ENCODE peak calls at places on chromosomes 16 and 17, in eight cellular contexts. Z, J, C, U, I, V, R and E are unnamed samples.

GRCh38 chr17:68382582-68383085 is 74.7 kb downstream of the WIPI1 start:
- DNase-seq in Z (no peak), J (no peak), C (no peak), U (no peak), I (no peak), V (no peak), R (no peak), E (no peak)

GRCh38 chr17:73813201-73813600 is 169.0 kb upstream of the SDK2 start:
- DNase-seq in Z (no peak), J (no peak), C (no peak), U (no peak), I (no peak), V (no peak), R (no peak), E (no peak)

GRCh38 chr17:30605523-30605922 is 128.3 kb downstream of the GOSR1 start:
- DNase-seq in Z (no peak), J (no peak), C (no peak), U (no peak), I (no peak), V (no peak), R (no peak), E (no peak)

GRCh38 chr17:55273579-55274370 is 9.0 kb downstream of the HLF start:
- DNase-seq in Z (peak), J (peak), C (no peak), U (no peak), I (peak), V (peak), R (no peak), E (peak)

GRCh38 chr17:8490256-8491023 is 54.8 kb downstream of the NDEL1 start:
- DNase-seq in Z (no peak), J (no peak), C (no peak), U (no peak), I (no peak), V (no peak), R (no peak), E (no peak)

GRCh38 chr17:36182176-36183000 is 6.0 kb upstream of the TBC1D3B start:
- DNase-seq in Z (peak), J (no peak), C (no peak), U (no peak), I (no peak), V (no peak), R (no peak), E (peak)

GRCh38 chr16:82895843-82896242 is 269.1 kb downstream of the CDH13 start:
- DNase-seq in Z (no peak), J (no peak), C (no peak), U (no peak), I (no peak), V (no peak), R (no peak), E (no peak)

GRCh38 chr16:50267151-50267631 is 840 bp downstream of the ADCY7 start:
- DNase-seq in Z (no peak), J (no peak), C (no peak), U (no peak), I (no peak), V (no peak), R (no peak), E (no peak)

GRCh38 chr17:51230306-51230705 is 29.5 kb downstream of the MBTD1 start:
- DNase-seq in Z (no peak), J (no peak), C (no peak), U (no peak), I (no peak), V (no peak), R (no peak), E (no peak)

GRCh38 chr17:55451203-55451641 is 29.6 kb upstream of the MMD start:
- DNase-seq in Z (no peak), J (no peak), C (peak), U (no peak), I (no peak), V (no peak), R (no peak), E (no peak)

GRCh38 chr16:47574091-47575054 is 113.2 kb downstream of the PHKB start:
- DNase-seq in Z (no peak), J (no peak), C (peak), U (no peak), I (no peak), V (no peak), R (no peak), E (no peak)

GRCh38 chr17:2067048-2067452 is 12.1 kb downstream of the HIC1 start:
- DNase-seq in Z (no peak), J (no peak), C (no peak), U (no peak), I (no peak), V (no peak), R (no peak), E (no peak)

GRCh38 chr17:52648995-52649394 is 490.5 kb upstream of the CA10 start:
- DNase-seq in Z (no peak), J (peak), C (no peak), U (no peak), I (no peak), V (no peak), R (no peak), E (no peak)

GRCh38 chr17:53837131-53837530 is 14.4 kb downstream of the KIF2B start:
- DNase-seq in Z (no peak), J (no peak), C (peak), U (no peak), I (no peak), V (no peak), R (no peak), E (no peak)

GRCh38 chr17:48153711-48154642 is 46.4 kb downstream of the SNX11 start:
- DNase-seq in Z (peak), J (peak), C (peak), U (peak), I (peak), V (no peak), R (no peak), E (no peak)

GRCh38 chr16:4550587-4550986 is 5.6 kb upstream of the C16orf96 start:
- DNase-seq in Z (no peak), J (no peak), C (peak), U (no peak), I (no peak), V (no peak), R (no peak), E (no peak)

GRCh38 chr16:20904507-20905079 is 4.0 kb downstream of the LYRM1 start:
- DNase-seq in Z (peak), J (no peak), C (peak), U (no peak), I (peak), V (no peak), R (peak), E (no peak)

GRCh38 chr16:23676924-23677480 is 1.7 kb upstream of the PLK1 start:
- DNase-seq in Z (peak), J (no peak), C (no peak), U (no peak), I (no peak), V (no peak), R (no peak), E (no peak)

GRCh38 chr17:28910534-28910933 is 7.7 kb upstream of the DHRS13 start:
- DNase-seq in Z (no peak), J (no peak), C (no peak), U (no peak), I (no peak), V (no peak), R (no peak), E (no peak)

GRCh38 chr17:79922161-79922569 is 82.9 kb upstream of the CBX4 start:
- DNase-seq in Z (no peak), J (peak), C (no peak), U (no peak), I (no peak), V (no peak), R (no peak), E (no peak)

GRCh38 chr16:50972899-50973298 is 178.2 kb downstream of the SALL1 start:
- DNase-seq in Z (peak), J (no peak), C (peak), U (no peak), I (no peak), V (no peak), R (no peak), E (no peak)

GRCh38 chr16:89904606-89905510 is 13.8 kb upstream of the MC1R start:
- DNase-seq in Z (no peak), J (no peak), C (no peak), U (no peak), I (no peak), V (no peak), R (no peak), E (no peak)

GRCh38 chr17:27049104-27049784 is 244.7 kb upstream of the WSB1 start:
- DNase-seq in Z (no peak), J (no peak), C (no peak), U (no peak), I (no peak), V (no peak), R (no peak), E (no peak)

GRCh38 chr17:15257316-15257925 is 7.7 kb downstream of the PMP22 start:
- DNase-seq in Z (peak), J (peak), C (peak), U (peak), I (peak), V (peak), R (peak), E (peak)

GRCh38 chr17:6713130-6713917 is at the start of gene SLC13A5:
- DNase-seq in Z (peak), J (no peak), C (peak), U (no peak), I (peak), V (no peak), R (no peak), E (no peak)

GRCh38 chr17:6712058-6712853 is 913 bp downstream of the SLC13A5 start:
- DNase-seq in Z (no peak), J (no peak), C (peak), U (no peak), I (peak), V (no peak), R (no peak), E (peak)

GRCh38 chr17:6712854-6713129 is 377 bp downstream of the SLC13A5 start:
- DNase-seq in Z (no peak), J (no peak), C (no peak), U (no peak), I (no peak), V (no peak), R (no peak), E (no peak)

GRCh38 chr17:6714315-6714874 is 1.2 kb upstream of the SLC13A5 start:
- DNase-seq in Z (no peak), J (no peak), C (no peak), U (no peak), I (no peak), V (no peak), R (no peak), E (no peak)

GRCh38 chr17:6713918-6714271 is 726 bp upstream of the SLC13A5 start:
- DNase-seq in Z (no peak), J (no peak), C (no peak), U (no peak), I (no peak), V (no peak), R (no peak), E (no peak)
- H3K4me3 ChIP-seq in Z (no peak), J (peak), C (peak), U (no peak), I (no peak), V (peak), R (peak), E (peak)

GRCh38 chr17:75779987-75780889 is 4.4 kb upstream of the UNK start:
- DNase-seq in Z (no peak), J (no peak), C (no peak), U (no peak), I (no peak), V (no peak), R (no peak), E (no peak)

GRCh38 chr17:75779250-75779986 is 5.2 kb upstream of the UNK start:
- DNase-seq in Z (peak), J (peak), C (peak), U (peak), I (peak), V (peak), R (peak), E (peak)

GRCh38 chr17:75776399-75777242 is 8.0 kb upstream of the UNK start:
- DNase-seq in Z (no peak), J (no peak), C (peak), U (no peak), I (peak), V (no peak), R (no peak), E (no peak)

GRCh38 chr17:75777243-75777922 is 7.2 kb upstream of the UNK start:
- DNase-seq in Z (no peak), J (no peak), C (peak), U (no peak), I (no peak), V (no peak), R (no peak), E (peak)

GRCh38 chr17:75778861-75779249 is 5.8 kb upstream of the UNK start:
- DNase-seq in Z (no peak), J (peak), C (no peak), U (no peak), I (no peak), V (no peak), R (no peak), E (no peak)
- TF ChIP-seq CTCF in Z (peak), J (peak), C (peak), U (peak), I (peak), V (peak), R (peak), E (no peak)

DNA sequence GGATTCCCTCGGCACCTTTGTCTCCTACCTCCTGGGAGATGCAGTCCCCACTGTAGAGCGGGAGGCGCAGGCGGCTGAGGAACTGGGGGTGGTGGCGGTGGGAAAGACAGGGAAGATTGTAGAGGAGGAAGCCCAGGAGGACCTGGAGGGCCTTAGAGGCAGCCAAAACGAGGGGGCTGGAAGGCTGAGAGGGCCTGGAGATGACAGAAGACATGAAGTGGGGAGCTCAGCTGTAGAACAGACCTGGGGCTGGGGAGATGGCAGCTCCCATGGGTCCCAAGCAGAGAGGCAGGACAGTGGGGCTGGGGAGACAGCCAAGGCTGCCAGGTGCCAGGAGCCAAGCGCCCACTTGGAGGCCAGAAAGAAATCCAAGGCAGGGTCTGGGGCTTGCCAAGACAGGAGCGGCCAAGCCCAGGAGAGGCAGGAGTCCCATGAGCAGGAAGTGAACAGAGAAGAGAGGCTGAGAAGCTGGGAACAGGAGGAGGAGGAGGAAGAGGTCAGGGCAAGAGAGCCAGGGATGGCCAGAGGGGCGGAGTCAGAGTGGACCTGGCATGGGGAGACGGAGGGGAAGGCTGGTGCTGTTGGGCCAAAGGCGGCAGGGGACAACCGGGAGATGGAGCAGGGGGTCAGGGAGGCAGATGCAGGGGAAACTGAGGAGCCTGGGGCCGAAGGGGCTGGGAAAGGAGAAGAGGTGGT is 803 bp downstream of the APOBR start:
- DNase-seq in Z (no peak), J (peak), C (no peak), U (no peak), I (no peak), V (no peak), R (no peak), E (no peak)
- H3K27ac ChIP-seq in Z (peak), J (peak), C (no peak), U (no peak), I (no peak), V (peak), R (no peak), E (no peak)

GRCh38 chr16:3358884-3359283 is 3.2 kb downstream of the OR2C1 start:
- DNase-seq in Z (no peak), J (no peak), C (no peak), U (no peak), I (no peak), V (no peak), R (no peak), E (no peak)

GRCh38 chr16:3362931-3363330 is 7.2 kb downstream of the OR2C1 start:
- DNase-seq in Z (no peak), J (no peak), C (no peak), U (no peak), I (no peak), V (no peak), R (no peak), E (no peak)

GRCh38 chr16:3369073-3369472 is 13.4 kb downstream of the OR2C1 start:
- DNase-seq in Z (no peak), J (no peak), C (no peak), U (no peak), I (no peak), V (no peak), R (no peak), E (no peak)

GRCh38 chr16:3364774-3365427 is 9.2 kb downstream of the OR2C1 start:
- DNase-seq in Z (peak), J (peak), C (peak), U (peak), I (peak), V (peak), R (peak), E (peak)

DNA sequence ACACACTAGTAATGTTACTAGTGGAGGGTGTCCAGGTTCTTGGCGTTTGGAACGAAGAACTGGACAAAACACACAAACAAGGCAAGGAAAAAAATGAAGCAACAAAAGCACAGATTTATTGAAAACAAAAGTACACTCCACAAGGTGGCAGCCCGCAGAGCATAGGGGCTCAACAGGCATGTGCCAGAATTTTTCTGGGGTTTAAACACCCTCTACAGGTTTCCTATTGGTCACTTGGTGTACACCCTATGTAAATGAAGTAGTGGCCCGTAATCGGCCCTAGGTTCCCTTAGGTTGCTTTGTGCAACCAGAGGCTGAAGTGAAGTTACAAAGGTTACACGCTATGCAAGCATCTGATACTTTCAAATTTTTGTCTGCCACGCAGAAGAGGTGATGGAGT is 8.1 kb downstream of the OR2C1 start:
- DNase-seq in Z (no peak), J (no peak), C (no peak), U (no peak), I (no peak), V (no peak), R (no peak), E (no peak)
- H3K4me3 ChIP-seq in Z (no peak), J (no peak), C (no peak), U (no peak), I (no peak), V (no peak), R (no peak), E (no peak)

DNA sequence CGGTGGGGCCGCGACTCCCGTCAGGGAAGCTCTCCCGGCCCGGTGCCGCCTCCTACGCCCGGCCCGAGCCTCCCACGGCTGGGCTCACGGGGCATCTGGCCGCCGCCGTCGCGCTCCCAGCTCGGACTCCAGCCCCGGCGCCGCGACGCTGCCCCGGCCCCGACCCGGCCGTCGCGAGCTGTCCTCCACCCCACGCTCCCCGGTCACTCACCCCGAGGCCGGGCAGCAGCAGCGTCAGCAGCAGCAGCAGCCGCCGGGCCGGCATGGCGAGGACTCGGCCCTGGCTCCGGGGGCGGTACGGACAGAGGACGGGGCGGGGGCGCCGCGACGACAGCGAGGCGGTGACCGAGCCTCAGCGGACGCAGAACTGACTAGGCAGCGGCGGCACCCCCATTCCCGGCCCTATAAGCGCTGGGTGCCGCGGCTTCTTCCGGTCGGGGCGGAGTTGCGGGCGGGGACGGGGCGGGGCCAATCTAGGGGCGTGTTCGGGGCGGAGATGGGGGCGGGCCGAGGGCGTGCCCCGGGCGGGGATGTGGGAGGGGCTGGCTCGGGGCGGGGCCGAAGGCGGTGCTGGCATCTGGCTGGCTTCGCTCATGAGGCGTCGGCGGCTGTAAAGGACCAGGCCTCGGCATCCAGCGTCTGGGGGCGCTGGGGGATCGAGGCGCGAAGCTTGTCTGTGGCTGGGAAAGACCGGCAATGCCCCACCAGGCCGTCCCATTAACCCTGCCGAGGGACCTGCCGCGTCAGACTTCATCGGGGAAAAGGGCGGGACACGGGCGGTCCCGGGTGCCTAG is at the start of gene ERN1:
- DNase-seq in Z (peak), J (peak), C (peak), U (peak), I (peak), V (peak), R (peak), E (peak)
- TF ChIP-seq CTCF in Z (no peak), J (no peak), C (no peak), U (no peak), I (no peak), V (no peak), R (peak), E (no peak)

GRCh38 chr17:81814748-81815645 is 11.0 kb downstream of the GCGR start:
- DNase-seq in Z (peak), J (no peak), C (no peak), U (no peak), I (no peak), V (no peak), R (no peak), E (no peak)
- H3K27ac ChIP-seq in Z (peak), J (no peak), C (no peak), U (no peak), I (no peak), V (no peak), R (no peak), E (no peak)

GRCh38 chr17:3916825-3917224 is 560 bp upstream of the P2RX1 start:
- DNase-seq in Z (no peak), J (no peak), C (no peak), U (no peak), I (no peak), V (no peak), R (no peak), E (no peak)
- H3K4me3 ChIP-seq in Z (no peak), J (peak), C (no peak), U (no peak), I (no peak), V (no peak), R (no peak), E (no peak)